ENCODE peak calls at places on chromosomes 13 and 19, in nine cellular contexts. One of them, this sample, is unnamed. For H3K4me1, the result is how much of the 10 kb centered on the place peaks cover.

GRCh38 chr13:71290963-71291937 is 575.8 kb downstream of the DACH1 start:
- DNase-seq in CD8-positive, alpha-beta memory T cell: peak
- DNase-seq in SK-N-SH: no peak
- DNase-seq in lower lobe of right lung: no peak
- DNase-seq in heart left ventricle: peak
- DNase-seq in psoas muscle: no peak
- DNase-seq in tibial artery: no peak
- DNase-seq in cardiac muscle cell: peak
- DNase-seq in sigmoid colon: no peak
- DNase-seq in this sample: no peak

GRCh38 chr13:113209336-113209879 is at the start of gene CUL4A:
- DNase-seq in sigmoid colon: peak
- DNase-seq in SK-N-SH: peak
- DNase-seq in lower lobe of right lung: peak
- DNase-seq in psoas muscle: peak
- DNase-seq in tibial artery: peak
- DNase-seq in cardiac muscle cell: peak
- DNase-seq in heart left ventricle: peak
- DNase-seq in CD8-positive, alpha-beta memory T cell: peak
- DNase-seq in this sample: peak

GRCh38 chr13:79491715-79492114 is 10.8 kb downstream of the NDFIP2 start:
- DNase-seq in CD8-positive, alpha-beta memory T cell: no peak
- DNase-seq in psoas muscle: no peak
- DNase-seq in tibial artery: no peak
- DNase-seq in heart left ventricle: no peak
- DNase-seq in lower lobe of right lung: no peak
- DNase-seq in SK-N-SH: no peak
- DNase-seq in sigmoid colon: no peak
- DNase-seq in cardiac muscle cell: peak
- DNase-seq in this sample: no peak

GRCh38 chr13:36343766-36344165 is 2.4 kb downstream of the SPART start:
- DNase-seq in sigmoid colon: no peak
- DNase-seq in heart left ventricle: no peak
- DNase-seq in lower lobe of right lung: no peak
- DNase-seq in tibial artery: no peak
- DNase-seq in cardiac muscle cell: no peak
- DNase-seq in CD8-positive, alpha-beta memory T cell: no peak
- DNase-seq in SK-N-SH: no peak
- DNase-seq in psoas muscle: no peak
- DNase-seq in this sample: no peak

GRCh38 chr13:61884830-61885229 is 469.2 kb upstream of the PCDH20 start:
- DNase-seq in CD8-positive, alpha-beta memory T cell: no peak
- DNase-seq in SK-N-SH: no peak
- DNase-seq in cardiac muscle cell: no peak
- DNase-seq in tibial artery: no peak
- DNase-seq in psoas muscle: no peak
- DNase-seq in lower lobe of right lung: no peak
- DNase-seq in sigmoid colon: no peak
- DNase-seq in heart left ventricle: no peak
- DNase-seq in this sample: no peak

GRCh38 chr19:17052439-17052838 is 22.8 kb downstream of the HAUS8 start:
- DNase-seq in tibial artery: peak
- DNase-seq in cardiac muscle cell: peak
- DNase-seq in SK-N-SH: peak
- DNase-seq in CD8-positive, alpha-beta memory T cell: no peak
- DNase-seq in psoas muscle: no peak
- DNase-seq in lower lobe of right lung: no peak
- DNase-seq in sigmoid colon: no peak
- DNase-seq in heart left ventricle: peak
- DNase-seq in this sample: no peak

GRCh38 chr19:2477141-2477710 is 1.3 kb downstream of the GADD45B start:
- DNase-seq in lower lobe of right lung: peak
- DNase-seq in psoas muscle: peak
- DNase-seq in tibial artery: no peak
- DNase-seq in sigmoid colon: no peak
- DNase-seq in SK-N-SH: no peak
- DNase-seq in heart left ventricle: peak
- DNase-seq in cardiac muscle cell: peak
- DNase-seq in CD8-positive, alpha-beta memory T cell: no peak
- DNase-seq in this sample: peak

GRCh38 chr19:57559008-57559403 is 657 bp downstream of the ZNF550 start:
- DNase-seq in heart left ventricle: peak
- DNase-seq in CD8-positive, alpha-beta memory T cell: no peak
- DNase-seq in psoas muscle: no peak
- DNase-seq in cardiac muscle cell: peak
- DNase-seq in SK-N-SH: peak
- DNase-seq in tibial artery: no peak
- DNase-seq in sigmoid colon: no peak
- DNase-seq in lower lobe of right lung: peak
- DNase-seq in this sample: no peak

GRCh38 chr19:35673121-35673804 is 6.9 kb downstream of the UPK1A start:
- DNase-seq in sigmoid colon: peak
- DNase-seq in lower lobe of right lung: no peak
- DNase-seq in tibial artery: no peak
- DNase-seq in SK-N-SH: peak
- DNase-seq in psoas muscle: no peak
- DNase-seq in heart left ventricle: no peak
- DNase-seq in CD8-positive, alpha-beta memory T cell: peak
- DNase-seq in cardiac muscle cell: peak
- DNase-seq in this sample: peak

GRCh38 chr19:50798116-50798942 is 8.1 kb downstream of the ACP4 start:
- DNase-seq in sigmoid colon: no peak
- DNase-seq in SK-N-SH: peak
- DNase-seq in tibial artery: no peak
- DNase-seq in heart left ventricle: no peak
- DNase-seq in CD8-positive, alpha-beta memory T cell: no peak
- DNase-seq in cardiac muscle cell: no peak
- DNase-seq in psoas muscle: no peak
- DNase-seq in lower lobe of right lung: no peak
- DNase-seq in this sample: no peak

GRCh38 chr19:51082641-51083040 is at the start of gene KLK14:
- DNase-seq in psoas muscle: no peak
- DNase-seq in cardiac muscle cell: no peak
- DNase-seq in CD8-positive, alpha-beta memory T cell: no peak
- DNase-seq in heart left ventricle: no peak
- DNase-seq in sigmoid colon: no peak
- DNase-seq in SK-N-SH: no peak
- DNase-seq in lower lobe of right lung: no peak
- DNase-seq in tibial artery: no peak
- DNase-seq in this sample: no peak

GRCh38 chr13:30792257-30793000 is 57.1 kb downstream of the ALOX5AP start:
- DNase-seq in heart left ventricle: peak
- DNase-seq in sigmoid colon: peak
- DNase-seq in cardiac muscle cell: peak
- DNase-seq in SK-N-SH: peak
- DNase-seq in lower lobe of right lung: peak
- DNase-seq in CD8-positive, alpha-beta memory T cell: no peak
- DNase-seq in tibial artery: peak
- DNase-seq in psoas muscle: peak
- DNase-seq in this sample: peak

GRCh38 chr19:11256189-11256588 is 6.1 kb downstream of the DOCK6 start:
- DNase-seq in psoas muscle: peak
- DNase-seq in sigmoid colon: peak
- DNase-seq in SK-N-SH: peak
- DNase-seq in tibial artery: no peak
- DNase-seq in CD8-positive, alpha-beta memory T cell: no peak
- DNase-seq in lower lobe of right lung: no peak
- DNase-seq in cardiac muscle cell: peak
- DNase-seq in heart left ventricle: peak
- DNase-seq in this sample: no peak

GRCh38 chr13:28553971-28554370 is 59.0 kb upstream of the FLT1 start:
- DNase-seq in psoas muscle: no peak
- DNase-seq in CD8-positive, alpha-beta memory T cell: no peak
- DNase-seq in lower lobe of right lung: no peak
- DNase-seq in SK-N-SH: no peak
- DNase-seq in tibial artery: no peak
- DNase-seq in sigmoid colon: no peak
- DNase-seq in cardiac muscle cell: no peak
- DNase-seq in heart left ventricle: no peak
- DNase-seq in this sample: no peak

GRCh38 chr13:37534181-37534580 is 64.4 kb downstream of the POSTN start:
- DNase-seq in sigmoid colon: no peak
- DNase-seq in heart left ventricle: no peak
- DNase-seq in SK-N-SH: no peak
- DNase-seq in lower lobe of right lung: no peak
- DNase-seq in cardiac muscle cell: peak
- DNase-seq in psoas muscle: no peak
- DNase-seq in CD8-positive, alpha-beta memory T cell: no peak
- DNase-seq in tibial artery: no peak
- DNase-seq in this sample: no peak

GRCh38 chr19:3543150-3544053 is 4.4 kb downstream of the TEKTIP1 start:
- DNase-seq in tibial artery: peak
- DNase-seq in cardiac muscle cell: no peak
- DNase-seq in sigmoid colon: peak
- DNase-seq in psoas muscle: peak
- DNase-seq in CD8-positive, alpha-beta memory T cell: no peak
- DNase-seq in heart left ventricle: peak
- DNase-seq in SK-N-SH: no peak
- DNase-seq in lower lobe of right lung: peak
- DNase-seq in this sample: peak

GRCh38 chr19:44603201-44603945 is 10.0 kb upstream of the IGSF23 start:
- DNase-seq in CD8-positive, alpha-beta memory T cell: no peak
- DNase-seq in tibial artery: no peak
- DNase-seq in sigmoid colon: no peak
- DNase-seq in cardiac muscle cell: peak
- DNase-seq in SK-N-SH: no peak
- DNase-seq in heart left ventricle: no peak
- DNase-seq in lower lobe of right lung: no peak
- DNase-seq in psoas muscle: no peak
- DNase-seq in this sample: no peak

GRCh38 chr19:51652266-51652665 is 5.6 kb upstream of the SIGLEC14 start:
- DNase-seq in cardiac muscle cell: no peak
- DNase-seq in lower lobe of right lung: no peak
- DNase-seq in psoas muscle: no peak
- DNase-seq in SK-N-SH: no peak
- DNase-seq in tibial artery: no peak
- DNase-seq in heart left ventricle: no peak
- DNase-seq in sigmoid colon: no peak
- DNase-seq in CD8-positive, alpha-beta memory T cell: no peak
- DNase-seq in this sample: no peak

GRCh38 chr19:7869910-7870511 is 4.2 kb downstream of the PRR36 start:
- DNase-seq in sigmoid colon: no peak
- DNase-seq in cardiac muscle cell: no peak
- DNase-seq in tibial artery: no peak
- DNase-seq in lower lobe of right lung: peak
- DNase-seq in heart left ventricle: peak
- DNase-seq in CD8-positive, alpha-beta memory T cell: peak
- DNase-seq in SK-N-SH: peak
- DNase-seq in psoas muscle: peak
- DNase-seq in this sample: no peak

GRCh38 chr13:107835339-107836018 is 379.9 kb downstream of the LIG4 start:
- DNase-seq in heart left ventricle: no peak
- DNase-seq in sigmoid colon: no peak
- DNase-seq in lower lobe of right lung: no peak
- DNase-seq in CD8-positive, alpha-beta memory T cell: no peak
- DNase-seq in tibial artery: no peak
- DNase-seq in cardiac muscle cell: peak
- DNase-seq in psoas muscle: no peak
- DNase-seq in SK-N-SH: no peak
- DNase-seq in this sample: no peak

GRCh38 chr19:18167975-18168645 is 5.5 kb upstream of the IFI30 start:
- DNase-seq in lower lobe of right lung: peak
- DNase-seq in sigmoid colon: no peak
- DNase-seq in SK-N-SH: peak
- DNase-seq in CD8-positive, alpha-beta memory T cell: peak
- DNase-seq in cardiac muscle cell: peak
- DNase-seq in heart left ventricle: peak
- DNase-seq in tibial artery: no peak
- DNase-seq in psoas muscle: peak
- DNase-seq in this sample: no peak

GRCh38 chr13:31945202-31945978 is 86.2 kb upstream of the FRY start:
- DNase-seq in CD8-positive, alpha-beta memory T cell: no peak
- DNase-seq in heart left ventricle: peak
- DNase-seq in lower lobe of right lung: peak
- DNase-seq in tibial artery: peak
- DNase-seq in psoas muscle: peak
- DNase-seq in cardiac muscle cell: peak
- DNase-seq in sigmoid colon: peak
- DNase-seq in SK-N-SH: peak
- DNase-seq in this sample: peak

DNA sequence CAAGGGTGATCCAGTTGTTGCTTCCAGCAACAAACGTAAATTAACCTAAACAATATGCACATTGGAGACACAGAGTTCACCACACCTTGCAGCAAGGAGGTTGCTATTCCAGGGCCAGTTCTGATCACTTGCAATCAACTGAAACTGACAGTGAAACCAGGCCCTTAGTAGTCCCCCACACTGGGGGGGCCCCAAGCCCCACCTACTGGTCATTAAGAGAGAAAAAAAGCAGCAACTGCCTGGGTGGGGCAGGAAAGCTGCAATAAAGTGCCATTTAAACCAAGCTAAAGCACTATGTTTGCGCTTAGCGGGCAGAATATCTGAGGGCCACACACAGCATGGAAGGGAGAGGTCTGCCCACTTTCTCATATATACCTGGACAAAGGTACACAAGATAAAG is 51.5 kb downstream of the ATP7B start:
- DNase-seq in SK-N-SH: no peak
- DNase-seq in sigmoid colon: no peak
- DNase-seq in tibial artery: no peak
- DNase-seq in heart left ventricle: no peak
- DNase-seq in CD8-positive, alpha-beta memory T cell: no peak
- DNase-seq in psoas muscle: no peak
- DNase-seq in cardiac muscle cell: no peak
- DNase-seq in lower lobe of right lung: no peak
- DNase-seq in this sample: no peak
- H3K4me1 ChIP-seq in SK-N-SH: under half
- H3K4me1 ChIP-seq in sigmoid colon: under half
- H3K4me1 ChIP-seq in tibial artery: under half
- H3K4me1 ChIP-seq in heart left ventricle: under half
- H3K4me1 ChIP-seq in CD8-positive, alpha-beta memory T cell: under half
- H3K4me1 ChIP-seq in psoas muscle: under half
- H3K4me1 ChIP-seq in cardiac muscle cell: under half
- H3K4me1 ChIP-seq in lower lobe of right lung: under half
- H3K4me1 ChIP-seq in this sample: under half

GRCh38 chr13:76330216-76330615 is 556.0 kb downstream of the KCTD12 start:
- DNase-seq in cardiac muscle cell: no peak
- DNase-seq in tibial artery: no peak
- DNase-seq in psoas muscle: no peak
- DNase-seq in CD8-positive, alpha-beta memory T cell: no peak
- DNase-seq in heart left ventricle: no peak
- DNase-seq in sigmoid colon: no peak
- DNase-seq in SK-N-SH: no peak
- DNase-seq in lower lobe of right lung: no peak
- DNase-seq in this sample: no peak
- H3K27ac ChIP-seq in cardiac muscle cell: no peak
- H3K27ac ChIP-seq in tibial artery: no peak
- H3K27ac ChIP-seq in psoas muscle: no peak
- H3K27ac ChIP-seq in CD8-positive, alpha-beta memory T cell: no peak
- H3K27ac ChIP-seq in heart left ventricle: no peak
- H3K27ac ChIP-seq in sigmoid colon: peak
- H3K27ac ChIP-seq in SK-N-SH: no peak
- H3K27ac ChIP-seq in lower lobe of right lung: no peak
- H3K27ac ChIP-seq in this sample: no peak

GRCh38 chr13:45339399-45339798 is 1.6 kb downstream of the TPT1 start:
- DNase-seq in cardiac muscle cell: no peak
- DNase-seq in heart left ventricle: no peak
- DNase-seq in CD8-positive, alpha-beta memory T cell: no peak
- DNase-seq in tibial artery: no peak
- DNase-seq in SK-N-SH: no peak
- DNase-seq in lower lobe of right lung: no peak
- DNase-seq in sigmoid colon: no peak
- DNase-seq in psoas muscle: no peak
- DNase-seq in this sample: no peak
- H3K4me1 ChIP-seq in cardiac muscle cell: under half
- H3K4me1 ChIP-seq in heart left ventricle: half or more
- H3K4me1 ChIP-seq in CD8-positive, alpha-beta memory T cell: half or more
- H3K4me1 ChIP-seq in tibial artery: half or more
- H3K4me1 ChIP-seq in SK-N-SH: under half
- H3K4me1 ChIP-seq in lower lobe of right lung: half or more
- H3K4me1 ChIP-seq in sigmoid colon: half or more
- H3K4me1 ChIP-seq in psoas muscle: half or more
- H3K4me1 ChIP-seq in this sample: under half

GRCh38 chr19:15401397-15401710 is 17.4 kb downstream of the AKAP8L start:
- DNase-seq in psoas muscle: no peak
- DNase-seq in sigmoid colon: no peak
- DNase-seq in CD8-positive, alpha-beta memory T cell: no peak
- DNase-seq in lower lobe of right lung: no peak
- DNase-seq in heart left ventricle: no peak
- DNase-seq in cardiac muscle cell: no peak
- DNase-seq in SK-N-SH: no peak
- DNase-seq in tibial artery: no peak
- DNase-seq in this sample: no peak
- H3K27ac ChIP-seq in psoas muscle: peak
- H3K27ac ChIP-seq in sigmoid colon: no peak
- H3K27ac ChIP-seq in CD8-positive, alpha-beta memory T cell: no peak
- H3K27ac ChIP-seq in lower lobe of right lung: no peak
- H3K27ac ChIP-seq in heart left ventricle: no peak
- H3K27ac ChIP-seq in cardiac muscle cell: peak
- H3K27ac ChIP-seq in SK-N-SH: no peak
- H3K27ac ChIP-seq in tibial artery: no peak
- H3K27ac ChIP-seq in this sample: no peak

This sample was measured in aorta.